ENCODE peak calls at places on chromosomes 2 and 18, in six cellular contexts. V, Z, N, W, J and R are unnamed samples.

GRCh38 chr2:147572622-147573021 is 272.2 kb upstream of the ACVR2A start:
- DNase-seq in N (no peak), W (no peak), Z (no peak), V (no peak), J (no peak), R (no peak)

GRCh38 chr2:216696751-216697560 is 1.6 kb upstream of the IGFBP5 start:
- DNase-seq in N (no peak), V (no peak), J (peak), W (no peak), Z (no peak), R (no peak)

GRCh38 chr18:54675076-54675475 is 84.0 kb downstream of the DYNAP start:
- DNase-seq in N (no peak), V (no peak), Z (no peak), J (no peak), W (no peak), R (no peak)

GRCh38 chr2:240392084-240392947 is 43.1 kb upstream of the GPC1 start:
- DNase-seq in N (peak), Z (no peak), J (no peak), W (peak), V (peak), R (peak)

GRCh38 chr18:26082475-26082874 is 7.9 kb downstream of the SS18 start:
- DNase-seq in Z (no peak), N (no peak), J (no peak), W (no peak), V (no peak), R (no peak)

GRCh38 chr2:100935372-100935752 is 66.7 kb upstream of the RPL31 start:
- DNase-seq in Z (no peak), W (no peak), J (no peak), N (no peak), V (no peak), R (no peak)

GRCh38 chr2:23412556-23413155 is 27.7 kb downstream of the KLHL29 start:
- DNase-seq in J (no peak), Z (no peak), V (no peak), W (peak), N (no peak), R (no peak)

GRCh38 chr18:79924814-79925655 is 26.4 kb downstream of the SLC66A2 start:
- DNase-seq in W (peak), V (peak), N (no peak), J (no peak), Z (peak), R (peak)

GRCh38 chr2:17331636-17332035 is 186.6 kb downstream of the RAD51AP2 start:
- DNase-seq in J (no peak), Z (no peak), W (no peak), V (no peak), N (no peak), R (no peak)

GRCh38 chr2:3293221-3293620 is 84.4 kb downstream of the EIPR1 start:
- DNase-seq in J (no peak), N (no peak), V (no peak), W (peak), Z (no peak), R (no peak)

GRCh38 chr2:64143154-64144056 is 815 bp downstream of the PELI1 start:
- DNase-seq in Z (no peak), N (no peak), V (no peak), J (no peak), W (no peak), R (peak)

GRCh38 chr2:16303761-16304160 is 361.9 kb downstream of the CYRIA start:
- DNase-seq in J (no peak), Z (no peak), V (no peak), N (no peak), W (no peak), R (no peak)

GRCh38 chr18:49926076-49926745 is 112.9 kb upstream of the ACAA2 start:
- DNase-seq in V (no peak), Z (no peak), W (no peak), J (no peak), N (no peak), R (no peak)

GRCh38 chr2:154670083-154670482 is 28.4 kb upstream of the KCNJ3 start:
- DNase-seq in N (no peak), J (no peak), V (no peak), Z (no peak), W (no peak), R (no peak)

GRCh38 chr2:121554998-121555397 is 24.3 kb downstream of the RNU4ATAC start:
- DNase-seq in N (peak), J (no peak), Z (no peak), V (no peak), W (no peak), R (no peak)

GRCh38 chr2:33223851-33224250 is 252.6 kb upstream of the RASGRP3 start:
- DNase-seq in Z (no peak), V (no peak), N (no peak), J (no peak), W (no peak), R (no peak)

GRCh38 chr2:230328155-230328458 is 1.1 kb downstream of the SP140L start:
- DNase-seq in J (no peak), W (no peak), N (no peak), Z (no peak), V (no peak), R (no peak)
- H3K4me3 ChIP-seq in J (peak), W (peak), N (peak), Z (no peak), V (no peak), R (no peak)

GRCh38 chr18:76993573-76993972 is 139.0 kb downstream of the MBP start:
- DNase-seq in V (no peak), Z (peak), N (no peak), W (peak), J (no peak), R (no peak)
- H3K27ac ChIP-seq in V (no peak), Z (no peak), N (no peak), W (no peak), J (no peak), R (no peak)

GRCh38 chr18:62526098-62527025 is 3.5 kb downstream of the ZCCHC2 start:
- DNase-seq in J (peak), V (no peak), W (peak), N (peak), Z (peak), R (peak)
- TF ChIP-seq POLR2A in J (peak), V (peak), W (peak), N (peak), Z (peak), R (peak)

DNA sequence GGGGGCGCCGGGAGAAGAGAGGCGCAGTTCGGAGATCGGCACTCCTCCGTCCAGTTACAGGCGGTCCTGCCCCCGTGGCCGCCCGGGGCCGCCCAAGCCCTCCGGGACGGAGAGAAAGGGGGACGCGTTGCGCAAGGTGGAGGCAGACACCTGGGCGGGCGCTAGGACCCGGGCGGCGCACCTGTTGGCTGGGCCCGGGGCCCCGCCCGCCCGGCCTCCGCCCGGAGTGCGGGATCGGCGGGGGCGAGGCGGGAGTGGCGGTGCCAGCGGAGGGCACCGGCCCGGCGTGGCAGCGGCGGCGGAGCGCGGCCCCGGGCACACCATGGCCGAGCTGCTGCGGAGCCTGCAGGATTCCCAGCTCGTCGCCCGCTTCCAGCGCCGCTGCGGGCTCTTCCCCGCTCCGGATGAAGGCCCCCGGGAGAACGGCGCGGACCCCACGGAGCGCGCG is at the start of gene SGPP2:
- DNase-seq in N (no peak), J (no peak), Z (peak), V (no peak), W (peak), R (no peak)
- H3K4me3 ChIP-seq in N (peak), J (peak), Z (peak), V (peak), W (peak), R (no peak)

GRCh38 chr2:196875414-196875813 is 51.1 kb downstream of the PGAP1 start:
- DNase-seq in Z (no peak), J (no peak), W (no peak), N (no peak), V (no peak), R (no peak)

GRCh38 chr2:196876364-196876763 is 50.1 kb downstream of the PGAP1 start:
- DNase-seq in Z (no peak), V (no peak), N (no peak), J (no peak), W (no peak), R (no peak)
- H3K27ac ChIP-seq in Z (no peak), V (no peak), N (no peak), J (no peak), W (no peak), R (no peak)